ENCODE peak calls at places on chromosomes 16 and 17, in six cellular contexts. M is hepatocyte; F is GM12891; N is kidney; B is stimulated activated naive CD4-positive, alpha-beta T cell; C is NCI-H774. U is an unnamed sample.

GRCh38 chr17:81387235-81388060 is 7.8 kb upstream of the BAHCC1 start:
- DNase-seq in F (peak; percentile 73), N (peak; percentile 91), C (no peak), M (peak; percentile 80), B (no peak), U (peak; percentile 92)

GRCh38 chr17:44444735-44445105 is 55.3 kb upstream of the ITGA2B start:
- DNase-seq in C (no peak), B (no peak), F (no peak), M (peak; percentile 9), N (no peak), U (no peak)

GRCh38 chr16:2838928-2839327 is 8.8 kb downstream of the ZG16B start:
- DNase-seq in F (peak; percentile 79), C (peak; percentile 1), B (peak; percentile 33), N (peak; percentile 87), M (peak; percentile 90), U (peak; percentile 87)

GRCh38 chr17:59292174-59292523 is 39.3 kb upstream of the YPEL2 start:
- DNase-seq in F (no peak), C (no peak), M (no peak), N (no peak), B (no peak), U (no peak)

GRCh38 chr16:175145-175949 is 1.1 kb upstream of the HBA1 start:
- DNase-seq in C (no peak), N (peak; percentile 19), M (no peak), B (no peak), F (no peak), U (no peak)

GRCh38 chr17:3695723-3696411 is at the start of gene P2RX5:
- DNase-seq in B (no peak), C (no peak), N (no peak), F (no peak), M (peak; percentile 39), U (no peak)

GRCh38 chr17:66717680-66718079 is 117.2 kb upstream of the CACNG5 start:
- DNase-seq in B (no peak), C (no peak), N (no peak), M (peak; percentile 59), F (no peak), U (peak; percentile 46)

GRCh38 chr16:54690710-54691109 is 240.0 kb upstream of the IRX5 start:
- DNase-seq in M (no peak), N (no peak), B (no peak), F (no peak), C (no peak), U (no peak)

GRCh38 chr16:82630219-82630618 is 3.5 kb downstream of the CDH13 start:
- DNase-seq in N (no peak), F (no peak), C (no peak), M (no peak), B (no peak), U (no peak)

GRCh38 chr16:12323007-12323699 is 346.6 kb downstream of the SNX29 start:
- DNase-seq in M (no peak), N (no peak), C (no peak), F (no peak), B (no peak), U (no peak)

GRCh38 chr16:74723224-74723623 is 22.6 kb upstream of the MLKL start:
- DNase-seq in C (no peak), N (no peak), F (no peak), M (no peak), B (no peak), U (no peak)

GRCh38 chr16:67207857-67208524 is 9.1 kb downstream of the ELMO3 start:
- DNase-seq in C (no peak), B (no peak), M (no peak), F (no peak), N (peak; percentile 64), U (no peak)

GRCh38 chr17:10803830-10804498 is at the start of gene TMEM238L:
- DNase-seq in B (no peak), N (no peak), F (no peak), M (no peak), C (no peak), U (no peak)

GRCh38 chr17:77424585-77425344 is 284.0 kb downstream of the SEC14L1 start:
- DNase-seq in F (no peak), N (peak; percentile 98), M (peak; percentile 90), C (no peak), B (no peak), U (peak; percentile 95)

GRCh38 chr16:88758227-88758943 is 26.6 kb downstream of the PIEZO1 start:
- DNase-seq in C (no peak), N (no peak), F (no peak), M (no peak), B (no peak), U (no peak)

GRCh38 chr17:53516643-53517042 is 306.1 kb upstream of the KIF2B start:
- DNase-seq in N (no peak), C (no peak), M (peak; percentile 28), B (no peak), F (no peak), U (no peak)

GRCh38 chr17:3647769-3648540 is 11.4 kb downstream of the CTNS start:
- DNase-seq in M (peak; percentile 81), F (no peak), N (no peak), B (peak; percentile 23), C (peak; percentile 8), U (no peak)

GRCh38 chr16:87457724-87458423 is 35.0 kb downstream of the ZCCHC14 start:
- DNase-seq in M (peak; percentile 57), C (no peak), B (no peak), F (no peak), N (no peak), U (peak; percentile 31)

GRCh38 chr16:70594569-70594968 is 51.8 kb upstream of the IL34 start:
- DNase-seq in B (no peak), F (no peak), C (no peak), M (no peak), N (peak; percentile 84), U (no peak)

GRCh38 chr16:65991149-65991701 is 375.3 kb upstream of the CDH5 start:
- DNase-seq in F (no peak), N (no peak), C (no peak), M (no peak), B (no peak), U (no peak)

GRCh38 chr16:3488801-3489200 is 6.5 kb downstream of the C16orf90 start:
- DNase-seq in M (no peak), F (no peak), N (no peak), C (no peak), B (no peak), U (no peak)

GRCh38 chr17:75542728-75543336 is 17.3 kb downstream of the LLGL2 start:
- DNase-seq in M (no peak), B (no peak), F (no peak), C (no peak), N (no peak), U (no peak)

GRCh38 chr16:65218348-65218747 is 96.5 kb upstream of the CDH11 start:
- DNase-seq in N (no peak), M (no peak), F (no peak), B (no peak), C (no peak), U (no peak)

U was measured in posterior vena cava.